ENCODE peak calls at places on chromosomes 12 and 14, in nine cellular contexts. O is right lobe of liver; F is CD8-positive, alpha-beta memory T cell; A is psoas muscle; E is upper lobe of right lung; W is GM23248; P is aorta; X is MM.1S; U is spleen. D is an unnamed sample.

GRCh38 chr12:98578821-98579220 is 14.7 kb upstream of the SLC25A3 start:
- DNase-seq in X (no peak), F (no peak), E (no peak), W (peak; percentile 21), A (no peak), P (no peak), O (no peak), U (no peak), D (no peak)

GRCh38 chr12:57238854-57239554 is 9.5 kb downstream of the SHMT2 start:
- DNase-seq in E (peak; percentile 93), W (peak; percentile 89), F (peak; percentile 84), O (peak; percentile 89), X (peak; percentile 85), A (peak; percentile 91), U (peak; percentile 97), P (peak; percentile 91), D (peak; percentile 89)

GRCh38 chr14:99318091-99318958 is 46.3 kb upstream of the BCL11B start:
- DNase-seq in A (no peak), X (no peak), W (no peak), P (no peak), E (no peak), U (peak; percentile 54), O (no peak), F (no peak), D (no peak)

GRCh38 chr12:48183091-48183875 is at the start of gene CCDC184:
- DNase-seq in O (peak; percentile 59), U (peak; percentile 91), E (peak; percentile 76), A (peak; percentile 48), W (peak; percentile 93), F (peak; percentile 72), X (peak; percentile 78), P (peak; percentile 82), D (peak; percentile 48)

GRCh38 chr14:90660865-90661570 is 155.2 kb downstream of the TTC7B start:
- DNase-seq in W (no peak), U (no peak), F (no peak), P (no peak), A (no peak), O (no peak), X (no peak), E (peak; percentile 87), D (peak; percentile 70)

GRCh38 chr12:12630850-12631249 is 19.2 kb downstream of the CREBL2 start:
- DNase-seq in A (no peak), W (no peak), U (no peak), F (no peak), O (no peak), X (no peak), E (no peak), P (no peak), D (no peak)

GRCh38 chr14:44339256-44339655 is 167.8 kb downstream of the FSCB start:
- DNase-seq in O (no peak), U (no peak), P (no peak), A (no peak), W (no peak), E (no peak), X (no peak), F (no peak), D (no peak)

GRCh38 chr12:52285172-52285745 is 6.1 kb downstream of the KRT81 start:
- DNase-seq in F (no peak), O (no peak), E (no peak), X (no peak), W (peak; percentile 79), U (no peak), P (no peak), A (no peak), D (no peak)

GRCh38 chr12:4449862-4450222 is 4.2 kb upstream of the FGF6 start:
- DNase-seq in O (no peak), P (no peak), U (no peak), A (no peak), X (peak; percentile 26), W (no peak), F (no peak), E (no peak), D (no peak)

GRCh38 chr12:11545438-11546330 is 103.8 kb upstream of the ETV6 start:
- DNase-seq in X (peak; percentile 89), A (no peak), U (no peak), O (no peak), W (no peak), E (no peak), F (peak; percentile 25), P (no peak), D (no peak)

GRCh38 chr14:34181308-34181707 is 230.4 kb upstream of the EGLN3 start:
- DNase-seq in O (no peak), P (no peak), W (no peak), E (no peak), X (no peak), U (no peak), F (no peak), A (no peak), D (no peak)

GRCh38 chr14:60655898-60656754 is 6.8 kb upstream of the SIX1 start:
- DNase-seq in A (no peak), W (no peak), F (no peak), X (no peak), O (no peak), P (no peak), U (no peak), E (no peak), D (no peak)

GRCh38 chr14:60656755-60657608 is 7.7 kb upstream of the SIX1 start:
- DNase-seq in A (peak; percentile 71), E (peak; percentile 78), O (peak; percentile 64), F (no peak), U (peak; percentile 90), X (peak; percentile 51), P (peak; percentile 69), W (peak; percentile 83), D (peak; percentile 59)

GRCh38 chr14:60658909-60659585 is 9.8 kb upstream of the SIX1 start:
- DNase-seq in O (no peak), F (no peak), W (no peak), P (no peak), X (no peak), E (no peak), U (no peak), A (no peak), D (no peak)

GRCh38 chr14:60658116-60658515 is 8.8 kb upstream of the SIX1 start:
- DNase-seq in W (no peak), U (no peak), P (no peak), F (no peak), O (no peak), E (no peak), A (no peak), X (no peak), D (no peak)

DNA sequence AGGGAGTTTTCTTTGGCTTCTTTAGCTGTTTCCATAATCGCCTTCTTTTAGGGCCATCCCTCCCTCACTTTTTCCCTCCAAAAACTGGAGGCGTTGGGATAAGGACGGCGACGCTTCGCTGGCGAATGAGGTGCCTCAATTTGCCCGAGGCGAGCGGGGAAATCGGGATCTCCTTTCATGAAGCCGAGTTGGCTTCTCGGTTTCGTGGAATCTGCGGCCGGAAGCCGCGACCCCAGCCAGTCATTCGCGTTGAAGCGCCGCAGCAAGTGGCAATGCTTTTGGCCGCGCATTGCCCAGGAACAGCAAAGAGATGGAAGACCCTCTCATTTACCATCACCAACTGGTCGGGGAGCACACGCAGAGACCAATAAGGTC is 8.3 kb upstream of the SIX1 start:
- DNase-seq in W (no peak), U (no peak), A (no peak), F (no peak), X (no peak), E (no peak), O (no peak), P (no peak), D (no peak)
- H3K27me3 ChIP-seq in W (peaks cover 8% of the 10 kb centered on the region), U (peaks cover 67% of the 10 kb centered on the region), A (no peaks in the 10 kb centered on the region), F (peaks cover 52% of the 10 kb centered on the region), X (peaks cover 8% of the 10 kb centered on the region), E (peaks cover 83% of the 10 kb centered on the region), O (peaks cover 19% of the 10 kb centered on the region), P (no peaks in the 10 kb centered on the region), D (peaks cover 98% of the 10 kb centered on the region)

GRCh38 chr12:46385439-46385838 is 12.9 kb upstream of the SLC38A2 start:
- DNase-seq in F (no peak), E (no peak), P (no peak), W (no peak), A (no peak), U (no peak), O (peak; percentile 74), X (no peak), D (no peak)
- H3K4me1 ChIP-seq in F (peaks cover 26% of the 10 kb centered on the region), E (peaks cover 55% of the 10 kb centered on the region), P (peaks cover 10% of the 10 kb centered on the region), W (peaks cover 73% of the 10 kb centered on the region), A (peaks cover 51% of the 10 kb centered on the region), U (peaks cover 72% of the 10 kb centered on the region), O (no peaks in the 10 kb centered on the region), X (peaks cover 62% of the 10 kb centered on the region), D (peaks cover 36% of the 10 kb centered on the region)

GRCh38 chr14:69088523-69089445 is 64.1 kb downstream of the DCAF5 start:
- DNase-seq in F (no peak), P (no peak), X (peak; percentile 6), U (no peak), A (no peak), E (no peak), W (peak; percentile 89), O (no peak), D (no peak)
- H3K27ac ChIP-seq in F (no peak overlapping the region), P (peak overlapping the region; percentile 49), X (no peak overlapping the region), U (no peak overlapping the region), A (peak overlapping the region; percentile 13), E (peak overlapping the region; percentile 8), W (peak overlapping the region; percentile 85), O (no peak overlapping the region), D (peak overlapping the region; percentile 83)

GRCh38 chr14:81449114-81449513 is 49.0 kb upstream of the STON2 start:
- DNase-seq in P (no peak), E (no peak), X (no peak), W (no peak), A (peak; percentile 31), O (no peak), F (no peak), U (no peak), D (no peak)

GRCh38 chr14:81449576-81449975 is 49.5 kb upstream of the STON2 start:
- DNase-seq in W (no peak), O (no peak), U (no peak), X (no peak), F (no peak), A (no peak), P (no peak), E (no peak), D (no peak)

GRCh38 chr14:81447018-81447770 is 47.1 kb upstream of the STON2 start:
- DNase-seq in E (no peak), U (no peak), O (no peak), W (no peak), P (no peak), X (no peak), A (peak; percentile 34), F (no peak), D (no peak)

GRCh38 chr14:81450100-81450531 is 50.0 kb upstream of the STON2 start:
- DNase-seq in A (peak; percentile 76), F (no peak), X (no peak), W (peak; percentile 36), P (peak; percentile 52), E (no peak), U (no peak), O (no peak), D (no peak)

DNA sequence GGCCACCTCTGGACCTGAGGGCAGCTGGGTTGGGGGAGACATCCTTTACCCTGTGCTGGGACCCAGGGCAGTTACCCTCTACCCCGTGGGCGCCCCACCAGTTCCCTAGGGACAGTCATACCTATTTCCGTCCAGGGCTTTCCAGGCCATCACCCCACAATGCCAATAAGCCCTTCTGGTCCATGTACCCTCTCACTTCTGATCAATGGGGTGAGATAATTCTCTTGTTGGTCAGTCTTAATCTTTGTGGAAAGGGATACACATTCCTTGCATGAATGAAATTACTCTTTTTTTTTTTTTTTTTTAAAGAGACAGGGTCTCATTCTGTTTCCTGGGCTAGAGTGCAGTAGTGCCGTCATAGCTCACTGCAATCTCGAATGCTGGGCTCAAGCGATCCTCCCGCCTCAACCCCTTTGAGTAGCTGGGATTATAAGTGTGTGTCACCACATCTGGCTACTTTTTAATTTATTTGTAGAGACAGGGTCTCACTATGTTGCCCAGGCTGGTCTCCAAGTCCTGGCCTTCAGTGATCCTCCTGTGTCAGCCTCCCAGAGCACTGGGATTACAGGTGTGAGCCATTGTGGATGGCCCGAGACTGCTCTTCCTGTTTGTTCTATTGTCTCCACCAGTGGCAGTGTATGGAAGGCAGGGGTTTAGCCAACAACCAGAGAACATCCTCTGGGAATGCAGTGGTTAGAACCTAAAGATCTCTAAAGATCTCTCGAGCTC is 46.3 kb upstream of the STON2 start:
- DNase-seq in F (no peak), E (no peak), X (no peak), O (no peak), A (no peak), W (no peak), U (no peak), P (no peak), D (no peak)
- H3K27me3 ChIP-seq in F (no peaks in the 10 kb centered on the region), E (no peaks in the 10 kb centered on the region), X (no peaks in the 10 kb centered on the region), O (no peaks in the 10 kb centered on the region), A (no peaks in the 10 kb centered on the region), W (peaks cover 73% of the 10 kb centered on the region), U (no peaks in the 10 kb centered on the region), P (no peaks in the 10 kb centered on the region), D (no peaks in the 10 kb centered on the region)